ENCODE peak calls at places on chromosomes 3 and 15, in four cellular contexts. One of them, this sample, is unnamed.
A peak's percentile ranks its signal among the peaks of the same experiment; 100 is the strongest.

GRCh38 chr3:126474498-126475410 is 937 bp downstream of the ZXDC start:
- DNase-seq in colonic mucosa: peak; percentile 42
- DNase-seq in breast epithelium: no peak
- DNase-seq in IMR-90: peak; percentile 35
- DNase-seq in this sample: peak; percentile 56

GRCh38 chr3:187150599-187150998 is 11.3 kb upstream of the RPL39L start:
- DNase-seq in breast epithelium: no peak
- DNase-seq in IMR-90: no peak
- DNase-seq in colonic mucosa: peak; percentile 34
- DNase-seq in this sample: no peak

GRCh38 chr3:37912052-37912733 is 50.5 kb downstream of the CTDSPL start:
- DNase-seq in breast epithelium: no peak
- DNase-seq in colonic mucosa: no peak
- DNase-seq in IMR-90: no peak
- DNase-seq in this sample: no peak

GRCh38 chr3:188486952-188487351 is 333.0 kb downstream of the LPP start:
- DNase-seq in colonic mucosa: no peak
- DNase-seq in breast epithelium: no peak
- DNase-seq in IMR-90: no peak
- DNase-seq in this sample: no peak

GRCh38 chr15:97791824-97792792 is 168.4 kb upstream of the ARRDC4 start:
- DNase-seq in IMR-90: no peak
- DNase-seq in colonic mucosa: no peak
- DNase-seq in breast epithelium: no peak
- DNase-seq in this sample: no peak

GRCh38 chr3:126340596-126340942 is 16.6 kb downstream of the KLF15 start:
- DNase-seq in breast epithelium: no peak
- DNase-seq in IMR-90: no peak
- DNase-seq in colonic mucosa: no peak
- DNase-seq in this sample: no peak

GRCh38 chr3:48561045-48561736 is 2.4 kb downstream of the UCN2 start:
- DNase-seq in IMR-90: peak; percentile 64
- DNase-seq in breast epithelium: no peak
- DNase-seq in colonic mucosa: peak; percentile 38
- DNase-seq in this sample: no peak

GRCh38 chr15:98754283-98755022 is 106.1 kb downstream of the IGF1R start:
- DNase-seq in breast epithelium: no peak
- DNase-seq in colonic mucosa: no peak
- DNase-seq in IMR-90: peak; percentile 41
- DNase-seq in this sample: no peak

DNA sequence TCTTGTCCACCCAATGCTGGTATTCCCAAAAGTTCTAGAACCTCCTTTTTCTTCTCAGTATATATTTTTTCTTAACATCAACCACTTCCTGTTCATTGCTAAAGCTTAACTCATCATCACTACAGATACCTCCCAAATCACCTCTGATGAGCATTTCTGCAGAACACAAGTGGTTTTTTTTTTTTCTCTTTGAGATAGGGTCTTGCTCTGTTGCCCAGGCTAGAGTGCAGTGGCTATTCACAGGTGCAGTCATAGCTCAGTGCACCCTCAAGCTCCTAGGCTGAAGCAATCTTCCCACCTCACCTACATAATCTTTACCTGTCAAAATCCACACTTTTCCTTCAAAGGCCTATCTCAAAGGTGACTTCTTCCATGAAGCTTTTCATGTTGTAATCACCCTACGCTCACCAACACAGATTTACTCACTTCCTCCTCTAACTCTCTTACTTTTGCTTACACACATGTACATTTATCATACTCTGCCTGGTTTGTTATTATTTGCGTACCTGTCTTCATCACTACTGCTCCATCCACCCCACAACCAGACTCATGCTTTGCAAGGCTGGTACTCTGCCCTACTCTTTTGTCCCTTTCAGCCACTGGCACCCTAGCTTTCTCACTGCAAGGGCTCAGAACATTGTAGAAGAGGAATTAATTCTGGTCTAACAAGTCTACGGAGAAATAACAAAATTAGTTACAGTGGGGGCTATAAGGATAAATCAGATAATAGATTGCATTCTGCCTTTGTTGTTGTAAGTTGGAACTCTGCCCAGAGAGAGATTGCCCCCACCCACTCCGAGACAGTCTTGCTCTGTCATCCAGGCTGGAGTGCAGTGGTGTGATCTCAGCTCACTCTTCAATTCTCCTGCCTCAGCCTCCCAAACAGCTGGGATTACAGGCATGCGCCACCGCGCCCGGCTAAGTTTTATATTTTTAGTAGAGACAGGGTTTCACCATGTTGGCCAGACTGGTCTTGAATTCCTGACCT is 27.5 kb downstream of the HERC1 start:
- DNase-seq in colonic mucosa: no peak
- DNase-seq in breast epithelium: no peak
- DNase-seq in IMR-90: peak; percentile 11
- DNase-seq in this sample: no peak
- H3K4me1 ChIP-seq in colonic mucosa: no peaks in the 10 kb centered on the region
- H3K4me1 ChIP-seq in breast epithelium: no peaks in the 10 kb centered on the region
- H3K4me1 ChIP-seq in IMR-90: no peaks in the 10 kb centered on the region
- H3K4me1 ChIP-seq in this sample: peaks cover 13% of the 10 kb centered on the region

GRCh38 chr15:64694816-64695215 is 80.6 kb downstream of the RBPMS2 start:
- DNase-seq in breast epithelium: no peak
- DNase-seq in colonic mucosa: no peak
- DNase-seq in IMR-90: no peak
- DNase-seq in this sample: no peak
- H3K27ac ChIP-seq in breast epithelium: no peak overlapping the region
- H3K27ac ChIP-seq in colonic mucosa: peak overlapping the region; percentile 41
- H3K27ac ChIP-seq in IMR-90: no peak overlapping the region
- H3K27ac ChIP-seq in this sample: no peak overlapping the region

DNA sequence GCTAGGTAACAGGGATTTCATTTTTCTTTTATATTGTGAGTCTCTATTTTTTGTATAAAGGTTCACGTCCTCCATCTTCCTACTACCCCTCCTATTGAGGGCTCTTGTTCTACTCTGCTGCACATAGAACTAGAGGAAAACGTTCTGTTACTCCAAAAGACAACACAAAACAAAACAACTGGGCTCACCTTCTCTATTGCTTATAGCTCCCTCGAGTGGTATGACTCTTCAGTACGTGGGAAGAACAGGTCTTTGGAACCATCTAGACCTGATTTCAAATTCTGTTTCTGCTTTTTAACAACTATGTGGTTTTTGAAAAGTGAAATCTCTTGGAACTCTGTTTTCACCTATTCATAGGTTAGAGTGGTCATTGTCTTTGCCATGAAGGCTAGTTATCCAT is 515.3 kb downstream of the SOX2 start:
- DNase-seq in breast epithelium: no peak
- DNase-seq in colonic mucosa: no peak
- DNase-seq in IMR-90: no peak
- DNase-seq in this sample: no peak
- TF ChIP-seq CTCF in breast epithelium: no peak
- TF ChIP-seq CTCF in colonic mucosa: no peak
- TF ChIP-seq CTCF in IMR-90: no peak
- TF ChIP-seq CTCF in this sample: no peak

DNA sequence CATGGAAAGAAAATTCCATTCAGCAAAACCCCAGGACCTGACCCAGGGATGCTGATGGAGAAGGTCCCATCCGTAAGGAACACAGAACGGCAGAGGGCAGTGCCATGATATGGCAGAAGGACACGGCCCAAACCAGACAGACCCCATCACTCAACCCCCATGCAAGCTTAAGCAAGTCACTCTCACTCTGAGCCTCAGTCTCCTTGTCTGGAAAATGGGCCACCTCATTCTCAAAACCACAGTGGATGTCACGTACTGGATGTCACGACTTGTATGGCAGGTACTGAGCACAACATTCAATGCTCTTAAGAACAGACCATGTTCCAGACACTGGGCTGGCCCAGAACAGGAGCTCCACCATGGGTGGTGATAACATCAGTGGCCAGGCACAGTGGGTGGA is 90.4 kb downstream of the NUP210 start:
- DNase-seq in breast epithelium: no peak
- DNase-seq in colonic mucosa: no peak
- DNase-seq in IMR-90: no peak
- DNase-seq in this sample: no peak
- H3K4me1 ChIP-seq in breast epithelium: no peaks in the 10 kb centered on the region
- H3K4me1 ChIP-seq in colonic mucosa: no peaks in the 10 kb centered on the region
- H3K4me1 ChIP-seq in IMR-90: no peaks in the 10 kb centered on the region
- H3K4me1 ChIP-seq in this sample: no peaks in the 10 kb centered on the region

DNA sequence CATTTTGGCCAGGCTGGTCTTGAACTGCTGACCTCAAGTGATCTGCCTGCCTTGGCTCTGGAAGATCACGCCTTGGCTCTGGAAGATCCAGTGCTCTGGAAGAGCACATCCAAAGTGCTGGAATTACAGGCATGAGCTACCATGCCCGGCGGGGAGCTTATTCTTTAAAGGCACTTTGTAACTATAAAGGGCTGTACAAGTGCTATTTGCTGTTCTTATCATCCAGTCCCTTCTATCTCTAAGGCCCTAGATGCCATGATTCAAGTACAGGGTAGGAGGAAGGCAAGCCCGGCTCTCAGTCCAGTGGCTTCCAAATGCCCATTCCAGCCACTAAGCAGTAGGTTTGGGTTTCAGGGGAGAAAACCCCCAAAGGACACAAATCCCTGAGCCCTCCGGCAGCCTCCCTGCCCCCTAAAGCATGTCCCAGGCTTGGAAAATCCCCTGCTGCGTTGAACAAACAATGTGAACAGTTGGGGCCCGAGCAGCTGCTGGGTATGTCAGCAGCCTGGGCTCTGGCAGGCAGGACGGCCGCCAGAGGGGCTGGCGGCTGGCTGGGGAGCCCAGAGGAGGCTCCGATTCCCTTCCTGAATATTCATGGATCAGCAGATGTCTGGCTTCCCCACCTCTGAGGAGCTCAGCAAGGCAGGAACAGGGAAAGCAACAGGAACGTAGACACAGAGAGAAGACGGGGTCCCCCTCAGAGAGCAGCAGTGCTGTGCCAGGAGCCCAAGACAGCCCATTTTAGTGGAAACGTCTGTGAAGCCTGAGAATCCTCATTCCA is 7.7 kb downstream of the IGDCC4 start:
- DNase-seq in IMR-90: peak; percentile 76
- DNase-seq in breast epithelium: no peak
- DNase-seq in colonic mucosa: no peak
- DNase-seq in this sample: no peak
- H3K27ac ChIP-seq in IMR-90: peak overlapping the region; percentile 25
- H3K27ac ChIP-seq in breast epithelium: no peak overlapping the region
- H3K27ac ChIP-seq in colonic mucosa: peak overlapping the region; percentile 61
- H3K27ac ChIP-seq in this sample: no peak overlapping the region